ENCODE peak calls at places on chromosomes 11 and 22, in eight cellular contexts. W, A, Z, X, R, Y, S and P are unnamed samples.

GRCh38 chr11:69734367-69734766 is 30.5 kb upstream of the FGF19 start:
- DNase-seq in R (no peak), S (no peak), X (no peak), Z (no peak), W (no peak), Y (no peak), A (no peak), P (no peak)

GRCh38 chr11:118521892-118522311 is 5.4 kb upstream of the TTC36 start:
- DNase-seq in X (no peak), R (no peak), W (no peak), S (peak; percentile 68), A (no peak), Z (no peak), Y (no peak), P (no peak)

GRCh38 chr11:23620617-23621016 is 760.3 kb upstream of the CCDC179 start:
- DNase-seq in Y (no peak), Z (no peak), S (no peak), X (no peak), A (no peak), W (no peak), R (no peak), P (no peak)

GRCh38 chr11:76102772-76103171 is 103.5 kb downstream of the WNT11 start:
- DNase-seq in W (no peak), Z (no peak), R (no peak), X (no peak), S (no peak), Y (no peak), A (no peak), P (no peak)

GRCh38 chr11:116263770-116264169 is 509.0 kb downstream of the BUD13 start:
- DNase-seq in Z (no peak), W (no peak), S (no peak), Y (no peak), A (no peak), R (no peak), X (no peak), P (no peak)

GRCh38 chr22:22883090-22883727 is 4.4 kb upstream of the IGLL5 start:
- DNase-seq in S (no peak), R (no peak), W (no peak), Z (no peak), A (no peak), X (no peak), Y (no peak), P (no peak)

GRCh38 chr11:64035581-64035980 is at the start of gene FLRT1:
- DNase-seq in X (peak; percentile 41), W (no peak), Z (peak; percentile 79), Y (no peak), S (no peak), R (no peak), A (no peak), P (peak; percentile 31)

GRCh38 chr11:28808771-28809170 is 700.6 kb downstream of the METTL15 start:
- DNase-seq in A (no peak), W (no peak), Y (no peak), S (no peak), R (no peak), X (no peak), Z (no peak), P (no peak)

GRCh38 chr11:45025716-45026492 is 75.2 kb upstream of the TP53I11 start:
- DNase-seq in X (no peak), Y (peak; percentile 33), W (peak; percentile 37), R (no peak), Z (no peak), S (peak; percentile 35), A (no peak), P (peak; percentile 43)

GRCh38 chr11:61839742-61840141 is 11.6 kb downstream of the FADS2 start:
- DNase-seq in W (no peak), S (no peak), Z (no peak), X (no peak), R (no peak), A (no peak), Y (no peak), P (no peak)

GRCh38 chr22:48949375-48950149 is 878.1 kb downstream of the BRD1 start:
- DNase-seq in Y (no peak), S (no peak), R (no peak), Z (no peak), A (no peak), W (no peak), X (no peak), P (peak; percentile 64)

GRCh38 chr11:79393362-79394043 is 47.3 kb downstream of the TENM4 start:
- DNase-seq in Z (no peak), R (no peak), X (no peak), W (no peak), Y (no peak), S (no peak), A (no peak), P (peak; percentile 24)

GRCh38 chr11:2510626-2511402 is 66.0 kb downstream of the KCNQ1 start:
- DNase-seq in A (no peak), X (no peak), Y (no peak), R (no peak), Z (peak; percentile 6), W (no peak), S (no peak), P (no peak)

GRCh38 chr11:19076744-19077589 is 16.4 kb upstream of the MRGPRX2 start:
- DNase-seq in R (peak; percentile 26), X (peak; percentile 62), W (peak; percentile 73), Z (no peak), S (peak; percentile 48), A (peak; percentile 24), Y (no peak), P (peak; percentile 46)

GRCh38 chr11:93197383-93198220 is at the start of gene SLC36A4:
- DNase-seq in X (peak; percentile 93), Y (peak; percentile 77), S (peak; percentile 92), W (peak; percentile 96), R (peak; percentile 83), Z (peak; percentile 75), A (peak; percentile 97), P (peak; percentile 98)

GRCh38 chr11:63867511-63867910 is 28.6 kb downstream of the MARK2 start:
- DNase-seq in Y (no peak), R (no peak), Z (no peak), X (no peak), S (no peak), A (no peak), W (no peak), P (no peak)

GRCh38 chr11:48047616-48048015 is 67.3 kb downstream of the PTPRJ start:
- DNase-seq in S (no peak), Z (no peak), A (no peak), W (no peak), Y (no peak), X (no peak), R (no peak), P (peak; percentile 54)

GRCh38 chr22:47122441-47123000 is 360.1 kb downstream of the TBC1D22A start:
- DNase-seq in R (no peak), W (no peak), Y (no peak), X (no peak), S (no peak), Z (no peak), A (no peak), P (no peak)

GRCh38 chr22:18091916-18092526 is 14.2 kb downstream of the PEX26 start:
- DNase-seq in A (no peak), S (peak; percentile 82), W (peak; percentile 32), X (peak; percentile 23), R (no peak), Z (no peak), Y (no peak), P (no peak)

GRCh38 chr11:66856496-66857233 is at the start of gene LRFN4:
- DNase-seq in Y (no peak), X (peak; percentile 76), R (peak; percentile 54), Z (peak; percentile 93), A (peak; percentile 46), W (no peak), S (peak; percentile 34), P (no peak)

GRCh38 chr22:39776295-39776694 is 117.3 kb downstream of the ENTHD1 start:
- DNase-seq in S (no peak), Y (no peak), X (no peak), A (no peak), Z (no peak), W (no peak), R (no peak), P (no peak)

GRCh38 chr22:24090581-24090980 is 79.5 kb downstream of the CABIN1 start:
- DNase-seq in Y (no peak), R (no peak), X (no peak), S (no peak), A (no peak), Z (no peak), W (no peak), P (no peak)

GRCh38 chr22:45103756-45104155 is 60.0 kb upstream of the NUP50 start:
- DNase-seq in R (no peak), W (no peak), Z (no peak), S (no peak), Y (no peak), X (no peak), A (no peak), P (no peak)

GRCh38 chr22:31604137-31604705 is 57.8 kb downstream of the PISD start:
- DNase-seq in Z (no peak), Y (no peak), A (no peak), S (no peak), W (no peak), R (no peak), X (no peak), P (no peak)

GRCh38 chr11:65204143-65204542 is 22.4 kb downstream of the CAPN1 start:
- DNase-seq in A (no peak), W (no peak), Y (no peak), R (no peak), X (no peak), Z (no peak), S (no peak), P (no peak)

GRCh38 chr11:93887111-93887510 is 36.7 kb upstream of the VSTM5 start:
- DNase-seq in S (no peak), R (no peak), Z (no peak), X (no peak), A (no peak), Y (no peak), W (no peak), P (no peak)

GRCh38 chr22:22920910-22921550 is 33.4 kb downstream of the IGLL5 start:
- DNase-seq in R (no peak), S (no peak), W (no peak), A (no peak), Y (no peak), Z (no peak), X (no peak), P (no peak)

GRCh38 chr11:31657091-31657490 is 147.5 kb downstream of the ELP4 start:
- DNase-seq in Z (no peak), W (no peak), R (no peak), A (peak; percentile 25), S (no peak), X (no peak), Y (no peak), P (no peak)

GRCh38 chr22:27218521-27218920 is 561.1 kb downstream of the MIAT start:
- DNase-seq in Z (no peak), X (no peak), S (no peak), Y (no peak), W (no peak), A (no peak), R (no peak), P (no peak)

GRCh38 chr11:125053167-125053566 is 9.9 kb upstream of the SLC37A2 start:
- DNase-seq in S (no peak), W (no peak), X (no peak), A (no peak), R (no peak), Z (no peak), Y (no peak), P (no peak)

GRCh38 chr22:17920145-17920605 is 104.2 kb downstream of the MICAL3 start:
- DNase-seq in Y (no peak), X (peak; percentile 91), Z (no peak), R (no peak), W (no peak), A (no peak), S (no peak), P (no peak)

GRCh38 chr22:46770151-46770641 is 7.7 kb downstream of the TBC1D22A start:
- DNase-seq in X (peak; percentile 29), R (no peak), W (no peak), Y (no peak), A (no peak), Z (no peak), S (no peak), P (no peak)

GRCh38 chr11:45625611-45626010 is 39.8 kb downstream of the CHST1 start:
- DNase-seq in A (no peak), Y (no peak), Z (no peak), X (no peak), S (no peak), R (no peak), W (no peak), P (no peak)

GRCh38 chr22:27631641-27632040 is 169.9 kb downstream of the MN1 start:
- DNase-seq in S (no peak), Y (no peak), Z (no peak), A (no peak), R (no peak), W (no peak), X (no peak), P (no peak)